ENCODE peak calls at places on chromosomes 7 and 10, in four cellular contexts. V is neural progenitor cell, H is spleen, N is PC-9. U is an unnamed sample.
A peak's percentile ranks its signal among the peaks of the same experiment; 100 is the strongest.

GRCh38 chr7:55533050-55533728 is 39.1 kb downstream of the VOPP1 start:
- DNase-seq in N (peak; percentile 84), V (no peak), H (peak; percentile 85), U (no peak)

GRCh38 chr10:59709472-59710125 is at the start of gene SLC16A9:
- DNase-seq in N (no peak), H (peak; percentile 84), V (peak; percentile 89), U (peak; percentile 94)

GRCh38 chr10:85545874-85546273 is 820.7 kb downstream of the GRID1 start:
- DNase-seq in N (no peak), H (no peak), V (no peak), U (no peak)

GRCh38 chr7:135282621-135283295 is 49.1 kb downstream of the STRA8 start:
- DNase-seq in V (no peak), H (no peak), N (peak; percentile 30), U (peak; percentile 82)

GRCh38 chr7:8115547-8116402 is 146.2 kb downstream of the ICA1 start:
- DNase-seq in V (no peak), H (no peak), N (no peak), U (no peak)

GRCh38 chr10:27413387-27413786 is 90.7 kb upstream of the RAB18 start:
- DNase-seq in V (no peak), N (no peak), H (no peak), U (peak; percentile 32)

GRCh38 chr10:121168513-121169216 is 317.5 kb downstream of the WDR11 start:
- DNase-seq in H (no peak), N (no peak), V (peak; percentile 38), U (no peak)

GRCh38 chr7:114218283-114218682 is 196.3 kb upstream of the FOXP2 start:
- DNase-seq in H (no peak), N (no peak), V (no peak), U (no peak)

GRCh38 chr10:124022066-124022465 is 71.3 kb downstream of the CHST15 start:
- DNase-seq in N (no peak), V (no peak), H (no peak), U (peak; percentile 66)

GRCh38 chr7:56188823-56189346 is 72.7 kb upstream of the NUPR2 start:
- DNase-seq in H (no peak), N (peak; percentile 62), V (no peak), U (no peak)

GRCh38 chr10:104329754-104330153 is 8.5 kb downstream of the ITPRIP start:
- DNase-seq in H (peak; percentile 19), N (peak; percentile 69), V (no peak), U (peak; percentile 93)

GRCh38 chr7:134435161-134435920 is 23.6 kb downstream of the AKR1B1 start:
- DNase-seq in H (no peak), V (no peak), N (peak; percentile 99), U (no peak)

GRCh38 chr7:67913604-67914003 is 917.0 kb downstream of the TYW1 start:
- DNase-seq in H (no peak), N (no peak), V (no peak), U (no peak)

GRCh38 chr7:132118641-132119040 is 457.6 kb downstream of the PLXNA4 start:
- DNase-seq in N (no peak), H (no peak), V (no peak), U (no peak)

GRCh38 chr10:30151581-30152389 is 92.4 kb upstream of the JCAD start:
- DNase-seq in N (peak; percentile 80), H (no peak), V (no peak), U (peak; percentile 92)

GRCh38 chr7:156376317-156376716 is 264.3 kb upstream of the RNF32 start:
- DNase-seq in N (no peak), V (no peak), H (no peak), U (no peak)

GRCh38 chr10:75165684-75166622 is 44.6 kb upstream of the VDAC2 start:
- DNase-seq in V (no peak), H (no peak), N (no peak), U (no peak)

GRCh38 chr7:36203081-36203775 is 50.2 kb downstream of the EEPD1 start:
- DNase-seq in N (no peak), V (no peak), H (no peak), U (no peak)

GRCh38 chr7:26988975-26989374 is 106.8 kb downstream of the HOXA1 start:
- DNase-seq in V (no peak), H (no peak), N (no peak), U (no peak)

GRCh38 chr7:133699390-133699789 is 427.8 kb upstream of the LRGUK start:
- DNase-seq in V (no peak), N (no peak), H (no peak), U (no peak)

GRCh38 chr10:6014241-6014761 is 37.0 kb upstream of the IL15RA start:
- DNase-seq in V (peak; percentile 54), H (no peak), N (no peak), U (no peak)

GRCh38 chr10:86306628-86307278 is 59.8 kb downstream of the GRID1 start:
- DNase-seq in H (peak; percentile 6), N (no peak), V (peak; percentile 82), U (no peak)

GRCh38 chr10:21458496-21458895 is 67.0 kb downstream of the SKIDA1 start:
- DNase-seq in H (no peak), V (no peak), N (no peak), U (peak; percentile 80)

GRCh38 chr10:122856902-122857301 is 11.2 kb upstream of the CUZD1 start:
- DNase-seq in V (no peak), H (no peak), N (no peak), U (no peak)

GRCh38 chr10:25174461-25175230 is at the start of gene GPR158:
- DNase-seq in V (peak; percentile 95), H (peak; percentile 76), N (no peak), U (peak; percentile 99)

DNA sequence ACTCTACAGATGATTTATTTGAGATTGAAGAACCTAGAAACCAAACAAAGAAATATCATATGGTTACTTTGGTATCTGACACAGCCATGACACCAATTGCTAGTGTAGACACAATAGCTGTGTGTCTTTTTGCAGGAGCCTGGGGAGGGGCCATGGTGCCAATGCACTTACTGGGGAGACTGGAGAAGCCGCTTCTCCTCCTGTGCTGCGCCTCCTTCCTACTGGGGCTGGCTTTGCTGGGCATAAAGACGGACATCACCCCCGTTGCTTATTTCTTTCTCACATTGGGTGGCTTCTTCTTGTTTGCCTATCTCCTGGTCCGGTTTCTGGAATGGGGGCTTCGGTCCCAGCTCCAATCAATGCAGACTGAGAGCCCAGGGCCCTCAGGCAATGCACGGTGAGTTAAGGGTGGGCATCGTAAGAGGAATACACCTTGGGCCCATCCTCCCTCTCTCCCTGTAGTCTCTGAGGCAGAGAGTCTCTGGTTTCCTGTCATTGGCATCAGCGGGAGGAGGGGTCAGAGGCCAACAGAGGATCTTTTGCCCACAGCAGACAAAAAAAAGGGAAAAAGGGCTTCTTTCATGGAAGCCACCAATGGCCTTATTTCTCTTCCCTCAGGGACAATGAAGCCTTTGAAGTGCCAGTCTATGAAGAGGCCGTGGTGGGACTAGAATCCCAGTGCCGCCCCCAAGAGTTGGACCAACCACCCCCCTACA is 1.2 kb downstream of the TMEM139 start:
- DNase-seq in H (no peak), V (no peak), N (no peak), U (no peak)
- H3K4me3 ChIP-seq in H (no peak overlapping the region), V (no peak overlapping the region), N (peak overlapping the region; percentile 77), U (no peak overlapping the region)

GRCh38 chr7:149723795-149724495 is 49.4 kb downstream of the ZNF467 start:
- DNase-seq in V (no peak), N (no peak), H (peak; percentile 43), U (peak; percentile 77)

GRCh38 chr7:149723082-149723767 is 50.2 kb downstream of the ZNF467 start:
- DNase-seq in H (peak; percentile 63), N (no peak), V (no peak), U (peak; percentile 57)

GRCh38 chr7:149725916-149726315 is 47.5 kb downstream of the ZNF467 start:
- DNase-seq in N (peak; percentile 12), H (peak; percentile 67), V (no peak), U (peak; percentile 41)

GRCh38 chr7:149725426-149725821 is 48.0 kb downstream of the ZNF467 start:
- DNase-seq in N (peak; percentile 6), V (no peak), H (no peak), U (no peak)

DNA sequence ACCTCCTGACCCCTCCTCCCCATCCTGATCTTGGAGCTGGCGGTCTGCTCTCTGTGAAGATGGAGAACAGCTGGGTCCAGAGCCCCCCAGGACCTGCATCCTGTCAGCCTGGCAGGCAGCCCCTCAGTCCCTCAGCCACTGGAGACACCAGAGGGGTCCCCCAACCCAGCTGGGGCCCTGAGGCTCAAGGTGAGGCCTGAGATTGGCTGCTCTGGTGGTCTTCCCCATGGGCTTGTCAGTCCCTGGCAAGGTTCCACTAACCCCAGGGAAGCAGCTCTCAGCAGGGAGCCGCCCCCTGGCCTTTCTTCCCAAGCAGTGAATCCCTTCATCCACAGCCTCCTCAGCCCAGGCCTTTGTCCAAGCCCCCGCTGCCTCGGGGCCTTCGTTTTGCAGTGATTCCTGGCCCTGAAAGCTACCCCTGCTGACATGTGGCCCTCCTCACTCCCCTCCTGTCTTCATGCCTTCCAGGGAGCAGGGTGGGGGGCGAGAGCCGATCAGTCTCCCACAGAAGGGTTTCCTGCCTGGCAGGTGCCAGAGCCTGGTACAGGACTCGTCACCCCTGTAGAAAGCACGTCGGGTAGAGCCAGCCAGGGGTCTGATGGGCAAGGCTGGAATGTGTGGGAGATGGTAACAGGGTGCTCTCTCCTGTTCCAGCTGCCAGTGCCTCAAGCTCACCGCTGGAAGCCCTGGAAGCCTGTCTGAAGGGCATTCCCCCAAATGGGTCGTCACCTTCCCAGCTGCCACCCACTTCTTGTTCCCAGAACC is 48.5 kb downstream of the ZNF467 start:
- DNase-seq in H (peak; percentile 71), N (peak; percentile 12), V (no peak), U (peak; percentile 74)
- H3K36me3 ChIP-seq in H (peaks cover 78% of the 10 kb centered on the region), N (no peaks in the 10 kb centered on the region), V (no peaks in the 10 kb centered on the region), U (peaks cover 10% of the 10 kb centered on the region)

DNA sequence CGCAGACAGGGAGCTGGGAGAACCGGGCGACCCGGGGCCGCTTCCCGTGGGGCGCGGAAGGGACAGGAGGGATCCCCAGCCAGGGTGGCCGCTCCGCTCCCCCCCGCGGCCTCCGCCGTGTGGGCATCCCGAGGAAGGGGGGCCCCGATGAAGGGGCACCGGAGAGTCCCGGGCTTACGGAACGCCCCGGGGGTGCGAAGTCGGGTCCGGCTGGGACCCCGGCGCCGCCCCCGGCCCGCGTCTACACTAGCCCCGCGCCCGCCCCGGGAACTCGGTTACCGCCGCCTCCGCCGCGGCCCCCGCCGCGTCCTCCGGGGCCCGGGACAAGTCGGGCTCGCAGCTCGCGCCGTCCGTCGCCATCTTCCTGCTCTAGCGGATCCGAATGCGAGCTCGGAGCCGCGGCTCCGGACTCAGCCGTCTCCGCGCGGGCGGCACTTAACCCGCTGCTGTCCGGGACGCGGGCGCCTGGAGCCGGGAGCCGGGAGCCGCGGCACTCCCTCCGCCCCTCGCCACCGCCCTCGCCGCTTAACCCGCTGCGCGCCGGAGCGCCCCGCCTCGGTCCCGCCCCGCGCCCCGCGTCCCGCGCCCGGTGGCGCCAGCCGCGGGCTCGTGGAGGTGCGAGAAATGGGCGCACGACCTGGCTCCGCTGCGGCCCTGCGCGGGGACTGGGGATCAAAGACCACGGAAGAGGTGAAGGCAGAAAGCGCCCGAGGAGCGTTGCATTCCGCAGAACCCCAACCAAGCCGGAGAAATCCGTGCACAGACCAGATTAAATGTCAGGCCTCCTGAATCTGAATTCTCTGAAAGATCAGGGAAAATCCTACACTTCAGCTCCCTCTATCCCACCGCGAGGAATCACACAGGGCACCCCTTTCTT is at the start of gene CTTNBP2:
- DNase-seq in N (no peak), H (peak; percentile 83), V (peak; percentile 90), U (peak; percentile 81)
- H3K4me1 ChIP-seq in N (no peaks in the 10 kb centered on the region), H (peaks cover 20% of the 10 kb centered on the region), V (peaks cover 65% of the 10 kb centered on the region), U (no peaks in the 10 kb centered on the region)

GRCh38 chr7:5349437-5350173 is 66.9 kb downstream of the SLC29A4 start:
- DNase-seq in N (no peak), H (no peak), V (no peak), U (peak; percentile 76)

GRCh38 chr7:5350174-5350463 is 67.4 kb downstream of the SLC29A4 start:
- DNase-seq in N (no peak), H (no peak), V (no peak), U (peak; percentile 48)

GRCh38 chr7:5352440-5353010 is 69.8 kb downstream of the SLC29A4 start:
- DNase-seq in H (no peak), N (no peak), V (no peak), U (peak; percentile 73)

GRCh38 chr7:5351508-5352265 is 68.9 kb downstream of the SLC29A4 start:
- DNase-seq in H (no peak), V (peak; percentile 32), N (no peak), U (peak; percentile 73)

GRCh38 chr7:5350600-5351385 is 68.0 kb downstream of the SLC29A4 start:
- DNase-seq in V (peak; percentile 37), H (no peak), N (no peak), U (peak; percentile 55)
- H3K4me3 ChIP-seq in V (no peak overlapping the region), H (no peak overlapping the region), N (no peak overlapping the region), U (no peak overlapping the region)